ENCODE peak calls at places on chromosomes 12 and 14, in eight cellular contexts. H is NCI-H187 treated with DMSO at 0.1 percent for 48 hours, O is heart left ventricle, Q is GM13976, G is DMS153, Z is H7, D is A673, U is hepatic stellate cell. L is an unnamed sample.

GRCh38 chr14:96176811-96177211 is 27.8 kb upstream of the BDKRB2 start:
- DNase-seq in O (no peak), U (peak), D (no peak), H (no peak), Q (no peak), G (no peak), Z (no peak), L (no peak)

GRCh38 chr12:111993290-111994150 is 19.4 kb downstream of the TMEM116 start:
- DNase-seq in O (no peak), U (no peak), G (no peak), D (no peak), H (no peak), Z (no peak), Q (no peak), L (no peak)

GRCh38 chr14:75273272-75274044 is 5.2 kb upstream of the FOS start:
- DNase-seq in O (no peak), Z (no peak), G (no peak), Q (no peak), D (peak), H (no peak), U (peak), L (no peak)

GRCh38 chr14:65620195-65620594 is 207.7 kb downstream of the FUT8 start:
- DNase-seq in Z (no peak), D (no peak), H (no peak), Q (no peak), U (no peak), G (no peak), O (no peak), L (no peak)

GRCh38 chr12:117792877-117793424 is 175.8 kb downstream of the KSR2 start:
- DNase-seq in D (no peak), G (no peak), O (no peak), H (no peak), Q (no peak), Z (no peak), U (no peak), L (no peak)

GRCh38 chr14:95647926-95648325 is 38.3 kb upstream of the TCL1B start:
- DNase-seq in G (no peak), O (no peak), H (no peak), U (no peak), Q (no peak), Z (no peak), D (no peak), L (no peak)

GRCh38 chr12:102067574-102068258 is 5.9 kb upstream of the WASHC3 start:
- DNase-seq in D (no peak), U (no peak), Q (no peak), G (no peak), O (no peak), H (no peak), Z (no peak), L (peak)

GRCh38 chr12:58893421-58893986 is 26.8 kb downstream of the LRIG3 start:
- DNase-seq in O (no peak), G (no peak), Q (no peak), Z (no peak), H (no peak), D (no peak), U (no peak), L (no peak)

GRCh38 chr14:28767239-28767850 is 758 bp downstream of the FOXG1 start:
- DNase-seq in H (no peak), Q (no peak), D (no peak), O (no peak), G (no peak), Z (peak), U (no peak), L (no peak)

GRCh38 chr14:42563313-42563712 is 956.6 kb downstream of the LRFN5 start:
- DNase-seq in D (no peak), H (no peak), Q (no peak), G (no peak), U (no peak), O (no peak), Z (no peak), L (no peak)

GRCh38 chr14:104933721-104934379 is 9.2 kb downstream of the PLD4 start:
- DNase-seq in Z (peak), O (no peak), G (no peak), U (no peak), D (no peak), H (no peak), Q (peak), L (no peak)

GRCh38 chr14:29222671-29223268 is 456.2 kb downstream of the FOXG1 start:
- DNase-seq in O (no peak), U (no peak), D (peak), Q (no peak), H (no peak), G (peak), Z (peak), L (no peak)

GRCh38 chr12:26369588-26369987 is 174.2 kb downstream of the SSPN start:
- DNase-seq in D (peak), Z (peak), Q (no peak), G (no peak), O (no peak), U (peak), H (no peak), L (peak)

GRCh38 chr12:62827855-62828254 is 107.1 kb downstream of the PPM1H start:
- DNase-seq in Q (no peak), U (no peak), Z (no peak), G (no peak), H (no peak), O (no peak), D (no peak), L (no peak)

GRCh38 chr14:52333108-52333507 is 19.0 kb downstream of the PTGER2 start:
- DNase-seq in H (no peak), D (no peak), G (no peak), Z (no peak), Q (no peak), U (no peak), O (no peak), L (no peak)

GRCh38 chr12:12735301-12735700 is 18.1 kb downstream of the CDKN1B start:
- DNase-seq in D (no peak), U (no peak), H (no peak), Z (no peak), G (no peak), Q (no peak), O (no peak), L (no peak)

GRCh38 chr14:96281486-96281885 is 25.5 kb downstream of the BDKRB1 start:
- DNase-seq in U (no peak), H (no peak), D (no peak), Q (no peak), G (no peak), Z (no peak), O (no peak), L (no peak)

GRCh38 chr14:52650774-52651173 is 44.6 kb downstream of the ERO1A start:
- DNase-seq in H (no peak), G (no peak), D (peak), O (no peak), Z (no peak), Q (no peak), U (no peak), L (no peak)